ENCODE peak calls at places on chromosomes 6 and 20, in five cellular contexts. One of them, this sample, is unnamed.
A peak's percentile ranks its signal among the peaks of the same experiment; 100 is the strongest.

GRCh38 chr6:75735491-75736186 is 13.4 kb upstream of the MYO6 start:
- DNase-seq in posterior vena cava: no peak
- DNase-seq in A172: peak; percentile 33
- DNase-seq in NCI-H774: no peak
- DNase-seq in adipocyte: peak; percentile 34
- DNase-seq in this sample: peak; percentile 40

GRCh38 chr6:165769884-165770283 is 106.8 kb upstream of the PDE10A start:
- DNase-seq in posterior vena cava: no peak
- DNase-seq in A172: no peak
- DNase-seq in NCI-H774: no peak
- DNase-seq in adipocyte: no peak
- DNase-seq in this sample: no peak

GRCh38 chr6:10582774-10583508 is 61.8 kb downstream of the GCNT2 start:
- DNase-seq in posterior vena cava: peak; percentile 47
- DNase-seq in A172: no peak
- DNase-seq in NCI-H774: peak; percentile 61
- DNase-seq in adipocyte: no peak
- DNase-seq in this sample: no peak

GRCh38 chr6:87174078-87174579 is 18.8 kb downstream of the ZNF292 start:
- DNase-seq in posterior vena cava: no peak
- DNase-seq in A172: no peak
- DNase-seq in NCI-H774: no peak
- DNase-seq in adipocyte: no peak
- DNase-seq in this sample: no peak

GRCh38 chr20:62710886-62711702 is 2.5 kb downstream of the NTSR1 start:
- DNase-seq in posterior vena cava: no peak
- DNase-seq in A172: peak; percentile 88
- DNase-seq in NCI-H774: no peak
- DNase-seq in adipocyte: no peak
- DNase-seq in this sample: no peak

GRCh38 chr6:12343440-12344162 is 53.4 kb downstream of the EDN1 start:
- DNase-seq in posterior vena cava: no peak
- DNase-seq in A172: no peak
- DNase-seq in NCI-H774: no peak
- DNase-seq in adipocyte: peak; percentile 27
- DNase-seq in this sample: no peak

GRCh38 chr6:152854086-152854795 is 103.6 kb downstream of the VIP start:
- DNase-seq in posterior vena cava: no peak
- DNase-seq in A172: no peak
- DNase-seq in NCI-H774: no peak
- DNase-seq in adipocyte: no peak
- DNase-seq in this sample: no peak

GRCh38 chr6:18493421-18493891 is 106.3 kb downstream of the RNF144B start:
- DNase-seq in posterior vena cava: no peak
- DNase-seq in A172: no peak
- DNase-seq in NCI-H774: no peak
- DNase-seq in adipocyte: no peak
- DNase-seq in this sample: no peak

GRCh38 chr6:33192671-33193602 is 670 bp upstream of the COL11A2 start:
- DNase-seq in posterior vena cava: no peak
- DNase-seq in A172: no peak
- DNase-seq in NCI-H774: no peak
- DNase-seq in adipocyte: peak; percentile 50
- DNase-seq in this sample: peak; percentile 58

GRCh38 chr6:13711384-13711725 is 280 bp downstream of the RANBP9 start:
- DNase-seq in posterior vena cava: no peak
- DNase-seq in A172: no peak
- DNase-seq in NCI-H774: no peak
- DNase-seq in adipocyte: no peak
- DNase-seq in this sample: no peak

GRCh38 chr20:18012901-18013300 is 44.1 kb downstream of the MGME1 start:
- DNase-seq in posterior vena cava: no peak
- DNase-seq in A172: no peak
- DNase-seq in NCI-H774: no peak
- DNase-seq in adipocyte: no peak
- DNase-seq in this sample: no peak

GRCh38 chr20:56716806-56717205 is 87.7 kb downstream of the TFAP2C start:
- DNase-seq in posterior vena cava: no peak
- DNase-seq in A172: no peak
- DNase-seq in NCI-H774: no peak
- DNase-seq in adipocyte: no peak
- DNase-seq in this sample: no peak

GRCh38 chr6:149234051-149234962 is 83.2 kb upstream of the TAB2 start:
- DNase-seq in posterior vena cava: no peak
- DNase-seq in A172: peak; percentile 32
- DNase-seq in NCI-H774: no peak
- DNase-seq in adipocyte: peak; percentile 37
- DNase-seq in this sample: no peak

GRCh38 chr6:27791182-27791939 is 120.8 kb downstream of the OR2B2 start:
- DNase-seq in posterior vena cava: no peak
- DNase-seq in A172: peak; percentile 85
- DNase-seq in NCI-H774: peak; percentile 79
- DNase-seq in adipocyte: peak; percentile 88
- DNase-seq in this sample: peak; percentile 69

GRCh38 chr20:49964964-49965780 is 17.6 kb upstream of the SNAI1 start:
- DNase-seq in posterior vena cava: peak; percentile 76
- DNase-seq in A172: peak; percentile 62
- DNase-seq in NCI-H774: peak; percentile 22
- DNase-seq in adipocyte: no peak
- DNase-seq in this sample: no peak

GRCh38 chr6:77021778-77022177 is 441.5 kb downstream of the HTR1B start:
- DNase-seq in posterior vena cava: no peak
- DNase-seq in A172: no peak
- DNase-seq in NCI-H774: no peak
- DNase-seq in adipocyte: no peak
- DNase-seq in this sample: no peak

GRCh38 chr6:121838842-121839241 is 403.4 kb downstream of the GJA1 start:
- DNase-seq in posterior vena cava: no peak
- DNase-seq in A172: peak; percentile 53
- DNase-seq in NCI-H774: no peak
- DNase-seq in adipocyte: no peak
- DNase-seq in this sample: no peak

GRCh38 chr6:159788757-159789376 is 535 bp downstream of the TCP1 start:
- DNase-seq in posterior vena cava: peak; percentile 86
- DNase-seq in A172: peak; percentile 22
- DNase-seq in NCI-H774: no peak
- DNase-seq in adipocyte: peak; percentile 71
- DNase-seq in this sample: peak; percentile 55

GRCh38 chr6:7975764-7976146 is 65.2 kb upstream of the TXNDC5 start:
- DNase-seq in posterior vena cava: no peak
- DNase-seq in A172: no peak
- DNase-seq in NCI-H774: no peak
- DNase-seq in adipocyte: no peak
- DNase-seq in this sample: no peak